ENCODE peak calls at places on chromosomes 4 and X, in eight cellular contexts. Q, P, A, J, X, Z, K and I are unnamed samples.

GRCh38 chrX:104459796-104460195 is 106.2 kb upstream of the IL1RAPL2 start:
- DNase-seq in Q (no peak), P (no peak), A (no peak), J (no peak), X (no peak), Z (no peak), K (no peak), I (no peak)

GRCh38 chr4:70746179-70746839 is 24.5 kb downstream of the RUFY3 start:
- DNase-seq in Q (no peak), P (no peak), A (no peak), J (no peak), X (no peak), Z (no peak), K (no peak), I (no peak)

GRCh38 chr4:152009046-152009445 is 248.2 kb upstream of the GATB start:
- DNase-seq in Q (peak), P (peak), A (no peak), J (no peak), X (no peak), Z (no peak), K (no peak), I (no peak)

GRCh38 chrX:101493225-101493624 is 8.0 kb downstream of the ARMCX4 start:
- DNase-seq in Q (no peak), P (no peak), A (no peak), J (no peak), X (no peak), Z (no peak), K (no peak), I (no peak)

GRCh38 chrX:128759177-128759576 is 707.0 kb upstream of the ACTRT1 start:
- DNase-seq in Q (no peak), P (no peak), A (no peak), J (no peak), X (no peak), Z (no peak), K (no peak), I (no peak)

GRCh38 chr4:140234697-140235060 is 80.7 kb upstream of the MAML3 start:
- DNase-seq in Q (no peak), P (no peak), A (no peak), J (no peak), X (no peak), Z (no peak), K (no peak), I (no peak)

GRCh38 chr4:82469776-82470345 is 39.5 kb downstream of the ENOPH1 start:
- DNase-seq in Q (no peak), P (no peak), A (no peak), J (no peak), X (peak), Z (no peak), K (no peak), I (peak)

GRCh38 chr4:60945641-60946040 is 254.5 kb upstream of the ADGRL3 start:
- DNase-seq in Q (no peak), P (no peak), A (no peak), J (no peak), X (no peak), Z (no peak), K (no peak), I (no peak)

GRCh38 chr4:98113005-98113404 is 30.3 kb downstream of the STPG2 start:
- DNase-seq in Q (peak), P (no peak), A (no peak), J (peak), X (no peak), Z (peak), K (peak), I (no peak)

GRCh38 chrX:40550069-40550468 is 30.7 kb upstream of the ATP6AP2 start:
- DNase-seq in Q (no peak), P (no peak), A (no peak), J (no peak), X (no peak), Z (no peak), K (peak), I (peak)

GRCh38 chrX:70452143-70452733 is 7.6 kb downstream of the DLG3 start:
- DNase-seq in Q (peak), P (no peak), A (peak), J (no peak), X (peak), Z (peak), K (peak), I (peak)

GRCh38 chr4:7691992-7692391 is 247.7 kb downstream of the AFAP1 start:
- DNase-seq in Q (no peak), P (no peak), A (no peak), J (no peak), X (no peak), Z (no peak), K (peak), I (no peak)

GRCh38 chr4:183356931-183357675 is 34.9 kb upstream of the CLDN24 start:
- DNase-seq in Q (no peak), P (peak), A (no peak), J (no peak), X (no peak), Z (no peak), K (no peak), I (no peak)

GRCh38 chr4:89009653-89010369 is 47.2 kb downstream of the FAM13A start:
- DNase-seq in Q (no peak), P (no peak), A (no peak), J (no peak), X (no peak), Z (no peak), K (no peak), I (no peak)

GRCh38 chr4:101763576-101763975 is 27.0 kb upstream of the BANK1 start:
- DNase-seq in Q (no peak), P (no peak), A (no peak), J (no peak), X (no peak), Z (no peak), K (peak), I (no peak)

GRCh38 chrX:14073561-14073960 is 43.9 kb upstream of the GEMIN8 start:
- DNase-seq in Q (no peak), P (no peak), A (no peak), J (peak), X (no peak), Z (no peak), K (no peak), I (no peak)

GRCh38 chrX:71216446-71216845 is 6.6 kb upstream of the GJB1 start:
- DNase-seq in Q (no peak), P (no peak), A (no peak), J (no peak), X (no peak), Z (no peak), K (no peak), I (peak)

GRCh38 chrX:397575-397974 is 10.9 kb upstream of the PPP2R3B start:
- DNase-seq in Q (no peak), P (no peak), A (no peak), J (peak), X (peak), Z (peak), K (no peak), I (no peak)

GRCh38 chr4:162959056-162959455 is 207.6 kb downstream of the NAF1 start:
- DNase-seq in Q (no peak), P (no peak), A (no peak), J (no peak), X (no peak), Z (no peak), K (no peak), I (peak)

GRCh38 chr4:174260099-174260498 is 23.4 kb downstream of the FBXO8 start:
- DNase-seq in Q (no peak), P (no peak), A (no peak), J (no peak), X (no peak), Z (no peak), K (no peak), I (no peak)

GRCh38 chr4:73816814-73817213 is 19.7 kb upstream of the CXCL6 start:
- DNase-seq in Q (no peak), P (no peak), A (no peak), J (peak), X (no peak), Z (peak), K (no peak), I (peak)

GRCh38 chrX:36898301-36898700 is 109.9 kb upstream of the FAM47C start:
- DNase-seq in Q (no peak), P (no peak), A (no peak), J (no peak), X (no peak), Z (no peak), K (peak), I (no peak)

GRCh38 chr4:7564242-7564641 is 129.5 kb upstream of the PSAPL1 start:
- DNase-seq in Q (no peak), P (no peak), A (no peak), J (no peak), X (no peak), Z (peak), K (no peak), I (no peak)

GRCh38 chr4:26320159-26320452 is 708 bp upstream of the RBPJ start:
- DNase-seq in Q (no peak), P (no peak), A (no peak), J (no peak), X (no peak), Z (no peak), K (no peak), I (no peak)

GRCh38 chrX:77740376-77740905 is 45.6 kb downstream of the ATRX start:
- DNase-seq in Q (no peak), P (no peak), A (no peak), J (no peak), X (no peak), Z (no peak), K (no peak), I (no peak)

GRCh38 chrX:42720209-42720608 is 57.8 kb downstream of the PPP1R2C start:
- DNase-seq in Q (no peak), P (no peak), A (no peak), J (no peak), X (no peak), Z (no peak), K (no peak), I (no peak)

GRCh38 chr4:168886361-168886760 is 123.7 kb downstream of the CBR4 start:
- DNase-seq in Q (no peak), P (no peak), A (no peak), J (no peak), X (no peak), Z (no peak), K (no peak), I (no peak)

GRCh38 chr4:124152130-124152529 is 560.4 kb downstream of the ANKRD50 start:
- DNase-seq in Q (no peak), P (no peak), A (no peak), J (peak), X (no peak), Z (no peak), K (no peak), I (no peak)

GRCh38 chr4:55330241-55330640 is 15.8 kb upstream of the SRD5A3 start:
- DNase-seq in Q (no peak), P (no peak), A (no peak), J (no peak), X (no peak), Z (no peak), K (no peak), I (no peak)

GRCh38 chr4:106914223-106914622 is 121.9 kb downstream of the DKK2 start:
- DNase-seq in Q (no peak), P (no peak), A (no peak), J (no peak), X (no peak), Z (no peak), K (no peak), I (no peak)

GRCh38 chr4:74018771-74019170 is 19.7 kb downstream of the CXCL3 start:
- DNase-seq in Q (no peak), P (no peak), A (no peak), J (no peak), X (no peak), Z (no peak), K (no peak), I (no peak)

GRCh38 chrX:55118574-55118973 is 29.8 kb downstream of the PAGE2 start:
- DNase-seq in Q (no peak), P (no peak), A (no peak), J (no peak), X (no peak), Z (no peak), K (no peak), I (no peak)

GRCh38 chrX:117992324-117992723 is 124.3 kb downstream of the KLHL13 start:
- DNase-seq in Q (no peak), P (no peak), A (no peak), J (no peak), X (no peak), Z (no peak), K (no peak), I (no peak)

GRCh38 chr4:159158989-159159388 is 56.1 kb downstream of the RAPGEF2 start:
- DNase-seq in Q (no peak), P (no peak), A (no peak), J (no peak), X (no peak), Z (no peak), K (no peak), I (no peak)

GRCh38 chr4:186587416-186588018 is 32.1 kb upstream of the MTNR1A start:
- DNase-seq in Q (peak), P (peak), A (peak), J (peak), X (peak), Z (peak), K (peak), I (peak)

GRCh38 chr4:87014284-87014782 is 79.5 kb downstream of the AFF1 start:
- DNase-seq in Q (no peak), P (no peak), A (no peak), J (no peak), X (no peak), Z (no peak), K (no peak), I (no peak)

GRCh38 chr4:171521726-171522125 is 291.5 kb upstream of the GALNTL6 start:
- DNase-seq in Q (no peak), P (no peak), A (no peak), J (no peak), X (no peak), Z (no peak), K (no peak), I (no peak)

GRCh38 chr4:155234206-155234605 is 25.8 kb downstream of the NPY2R start:
- DNase-seq in Q (no peak), P (no peak), A (no peak), J (no peak), X (no peak), Z (no peak), K (no peak), I (no peak)

GRCh38 chr4:107213410-107213809 is 177.3 kb upstream of the DKK2 start:
- DNase-seq in Q (no peak), P (no peak), A (no peak), J (no peak), X (no peak), Z (no peak), K (no peak), I (no peak)

GRCh38 chrX:7088968-7089615 is 58.4 kb upstream of the STS start:
- DNase-seq in Q (no peak), P (no peak), A (no peak), J (no peak), X (no peak), Z (no peak), K (no peak), I (no peak)